ENCODE peak calls at places on chromosomes 1 and 21, in eight cellular contexts. V is breast epithelium, W is stomach, P is GM12892, L is HL-60, X is K562, D is SK-N-MC, C is HCT116. K is an unnamed sample.

GRCh38 chr1:8015036-8015808 is 10.9 kb downstream of the ERRFI1 start:
- DNase-seq in V (no peak), W (no peak), P (no peak), L (peak), X (peak), D (peak), C (no peak), K (no peak)

GRCh38 chr1:209291715-209292114 is 291.8 kb upstream of the CAMK1G start:
- DNase-seq in V (no peak), W (no peak), P (no peak), L (no peak), X (no peak), D (no peak), C (no peak), K (no peak)

GRCh38 chr1:157085416-157085815 is 14.2 kb downstream of the ETV3L start:
- DNase-seq in V (no peak), W (no peak), P (no peak), L (peak), X (no peak), D (no peak), C (no peak), K (no peak)

GRCh38 chr1:174748603-174749002 is 251.1 kb upstream of the CACYBP start:
- DNase-seq in V (no peak), W (no peak), P (no peak), L (no peak), X (no peak), D (no peak), C (no peak), K (no peak)

GRCh38 chr21:27359141-27359540 is 392.3 kb upstream of the ADAMTS5 start:
- DNase-seq in V (no peak), W (no peak), P (no peak), L (no peak), X (no peak), D (no peak), C (no peak), K (no peak)

GRCh38 chr1:30144831-30145230 is 578.6 kb downstream of the MATN1 start:
- DNase-seq in V (no peak), W (no peak), P (no peak), L (no peak), X (no peak), D (no peak), C (no peak), K (peak)

GRCh38 chr21:41695513-41695912 is 71.3 kb downstream of the RIPK4 start:
- DNase-seq in V (no peak), W (no peak), P (no peak), L (no peak), X (no peak), D (no peak), C (no peak), K (no peak)

GRCh38 chr1:150615346-150616201 is 13.8 kb downstream of the ENSA start:
- DNase-seq in V (no peak), W (no peak), P (no peak), L (no peak), X (no peak), D (no peak), C (no peak), K (no peak)

GRCh38 chr21:41370840-41371697 is 9.2 kb downstream of the MX2 start:
- DNase-seq in V (no peak), W (no peak), P (no peak), L (no peak), X (no peak), D (no peak), C (no peak), K (no peak)

GRCh38 chr21:17406202-17406601 is 106.6 kb upstream of the CXADR start:
- DNase-seq in V (no peak), W (no peak), P (no peak), L (no peak), X (no peak), D (no peak), C (no peak), K (no peak)

GRCh38 chr1:9833632-9834031 is 9.9 kb upstream of the CLSTN1 start:
- DNase-seq in V (no peak), W (no peak), P (no peak), L (no peak), X (no peak), D (no peak), C (no peak), K (no peak)

GRCh38 chr1:223628233-223628632 is 37.3 kb downstream of the CAPN8 start:
- DNase-seq in V (no peak), W (peak), P (peak), L (no peak), X (peak), D (no peak), C (peak), K (no peak)

GRCh38 chr1:68600049-68600661 is 103.3 kb upstream of the DEPDC1 start:
- DNase-seq in V (no peak), W (no peak), P (no peak), L (no peak), X (peak), D (no peak), C (peak), K (no peak)

GRCh38 chr21:22516230-22516629 is 1518.0 kb downstream of the NCAM2 start:
- DNase-seq in V (no peak), W (no peak), P (no peak), L (peak), X (no peak), D (no peak), C (no peak), K (no peak)

GRCh38 chr1:36239941-36240637 is 15.8 kb downstream of the THRAP3 start:
- DNase-seq in V (no peak), W (no peak), P (no peak), L (no peak), X (no peak), D (no peak), C (no peak), K (no peak)

GRCh38 chr1:198623920-198624647 is 14.8 kb upstream of the PTPRC start:
- DNase-seq in V (no peak), W (no peak), P (no peak), L (no peak), X (no peak), D (no peak), C (no peak), K (no peak)

GRCh38 chr1:48470506-48470905 is 1.5 kb downstream of the SPATA6 start:
- DNase-seq in V (no peak), W (peak), P (no peak), L (no peak), X (no peak), D (no peak), C (no peak), K (no peak)

GRCh38 chr1:185108324-185108723 is 48.4 kb downstream of the TRMT1L start:
- DNase-seq in V (no peak), W (no peak), P (no peak), L (no peak), X (no peak), D (no peak), C (no peak), K (no peak)

GRCh38 chr21:46052703-46053651 is 44.9 kb upstream of the COL6A2 start:
- DNase-seq in V (no peak), W (no peak), P (no peak), L (no peak), X (no peak), D (no peak), C (peak), K (peak)

GRCh38 chr1:223756002-223756775 is 43.9 kb downstream of the CAPN2 start:
- DNase-seq in V (no peak), W (no peak), P (no peak), L (no peak), X (no peak), D (no peak), C (no peak), K (no peak)

GRCh38 chr21:32253215-32253641 is 25.6 kb downstream of the MIS18A start:
- DNase-seq in V (no peak), W (no peak), P (no peak), L (no peak), X (no peak), D (no peak), C (no peak), K (no peak)

GRCh38 chr1:237875291-237875690 is 15.4 kb downstream of the ZP4 start:
- DNase-seq in V (no peak), W (no peak), P (no peak), L (no peak), X (no peak), D (no peak), C (no peak), K (no peak)

GRCh38 chr1:98962156-98962555 is 42.5 kb downstream of the PLPPR5 start:
- DNase-seq in V (no peak), W (no peak), P (no peak), L (no peak), X (no peak), D (no peak), C (no peak), K (no peak)

GRCh38 chr1:67668660-67669059 is 16.3 kb upstream of the GADD45A start:
- DNase-seq in V (no peak), W (no peak), P (no peak), L (no peak), X (no peak), D (no peak), C (no peak), K (no peak)

GRCh38 chr21:29287383-29287782 is 11.3 kb upstream of the BACH1 start:
- DNase-seq in V (no peak), W (no peak), P (no peak), L (no peak), X (no peak), D (no peak), C (no peak), K (no peak)

GRCh38 chr21:41406340-41406739 is 19.7 kb upstream of the MX1 start:
- DNase-seq in V (no peak), W (no peak), P (no peak), L (no peak), X (no peak), D (no peak), C (no peak), K (peak)

GRCh38 chr1:198352975-198353695 is 187.3 kb downstream of the ATP6V1G3 start:
- DNase-seq in V (no peak), W (no peak), P (no peak), L (no peak), X (no peak), D (no peak), C (no peak), K (no peak)

GRCh38 chr1:109950509-109950908 is 34.1 kb upstream of the AHCYL1 start:
- DNase-seq in V (no peak), W (no peak), P (no peak), L (no peak), X (no peak), D (no peak), C (no peak), K (no peak)

GRCh38 chr1:109950033-109950432 is 34.5 kb upstream of the AHCYL1 start:
- DNase-seq in V (no peak), W (no peak), P (no peak), L (no peak), X (no peak), D (no peak), C (no peak), K (no peak)

GRCh38 chr1:109959632-109959973 is 25.0 kb upstream of the AHCYL1 start:
- DNase-seq in V (no peak), W (no peak), P (no peak), L (no peak), X (no peak), D (no peak), C (no peak), K (no peak)

GRCh38 chr1:109948285-109948630 is 36.3 kb upstream of the AHCYL1 start:
- DNase-seq in V (no peak), W (no peak), P (no peak), L (no peak), X (no peak), D (no peak), C (no peak), K (no peak)

DNA sequence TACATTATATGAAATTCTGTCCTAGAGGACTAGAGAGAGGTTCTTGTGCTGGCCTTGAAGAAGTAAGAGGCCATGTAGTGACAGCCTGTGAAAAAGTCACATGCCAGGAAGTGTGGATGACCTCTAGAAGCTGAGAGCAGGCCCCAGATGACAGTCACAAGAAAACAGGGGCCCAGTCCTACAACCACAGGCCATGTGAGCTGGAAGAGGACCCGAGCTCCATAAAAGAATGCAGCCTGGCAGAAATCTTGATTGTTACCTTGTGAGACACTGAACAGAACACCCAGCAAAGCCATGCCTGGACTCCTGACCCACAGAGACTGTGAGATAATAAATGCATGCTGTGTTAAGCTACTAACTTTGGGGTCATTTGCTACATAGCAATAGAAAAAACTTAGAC is 30.4 kb upstream of the AHCYL1 start:
- DNase-seq in V (no peak), W (no peak), P (no peak), L (no peak), X (no peak), D (no peak), C (no peak), K (no peak)
- TF ChIP-seq POLR2AphosphoS5 in V (no peak), W (no peak), P (no peak), L (no peak), X (no peak), D (no peak), C (no peak), K (no peak)

DNA sequence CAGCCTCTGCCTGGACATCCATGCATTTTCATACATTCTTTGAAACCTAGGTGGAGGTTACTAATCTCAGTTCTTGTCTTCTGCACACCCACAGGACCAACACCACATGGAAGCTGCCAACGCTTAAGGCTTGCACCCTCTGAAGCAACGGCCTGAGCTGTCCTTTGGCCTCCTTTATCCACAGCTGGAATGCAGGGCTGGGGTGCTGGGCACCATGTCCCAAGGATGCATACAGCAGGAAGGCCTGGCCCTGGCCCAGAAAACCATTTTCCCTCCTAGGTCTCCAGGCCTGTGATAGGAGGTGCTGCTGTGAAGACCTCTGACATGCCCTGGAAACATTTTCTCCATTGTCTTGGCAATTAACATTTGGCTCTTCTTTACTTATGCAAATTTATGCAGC is 1168.6 kb downstream of the KCNT2 start:
- DNase-seq in V (no peak), W (no peak), P (no peak), L (no peak), X (no peak), D (no peak), C (no peak), K (no peak)
- TF ChIP-seq POLR2AphosphoS5 in V (no peak), W (no peak), P (no peak), L (no peak), X (no peak), D (no peak), C (no peak), K (no peak)

GRCh38 chr1:61368366-61368765 is 286.0 kb downstream of the NFIA start:
- DNase-seq in V (no peak), W (no peak), P (no peak), L (no peak), X (no peak), D (no peak), C (no peak), K (no peak)
- TF ChIP-seq POLR2AphosphoS5 in V (no peak), W (no peak), P (no peak), L (no peak), X (no peak), D (no peak), C (no peak), K (no peak)

GRCh38 chr1:27005166-27005530 is 7.5 kb downstream of the TENT5B start:
- DNase-seq in V (no peak), W (no peak), P (no peak), L (no peak), X (no peak), D (no peak), C (no peak), K (no peak)

GRCh38 chr1:27004471-27005165 is 8.0 kb downstream of the TENT5B start:
- DNase-seq in V (no peak), W (peak), P (no peak), L (no peak), X (peak), D (no peak), C (no peak), K (no peak)

GRCh38 chr1:27003745-27004470 is 8.7 kb downstream of the TENT5B start:
- DNase-seq in V (no peak), W (no peak), P (no peak), L (no peak), X (no peak), D (no peak), C (no peak), K (no peak)

GRCh38 chr1:27006683-27007082 is 6.0 kb downstream of the TENT5B start:
- DNase-seq in V (no peak), W (no peak), P (no peak), L (no peak), X (no peak), D (no peak), C (no peak), K (no peak)

GRCh38 chr1:27005648-27006496 is 6.8 kb downstream of the TENT5B start:
- DNase-seq in V (no peak), W (peak), P (no peak), L (no peak), X (no peak), D (no peak), C (no peak), K (no peak)
- TF ChIP-seq POLR2AphosphoS5 in V (no peak), W (no peak), P (no peak), L (no peak), X (no peak), D (no peak), C (no peak), K (peak)